ENCODE peak calls at places on chromosomes 11 and 22, in four cellular contexts. N is aorta, H is brain microvascular endothelial cell, L is HCT116. Q is an unnamed sample.

GRCh38 chr11:11396290-11397042 is 43.4 kb upstream of the CSNK2A3 start:
- DNase-seq in H (peak), L (no peak), N (no peak), Q (no peak)

GRCh38 chr11:70487763-70488162 is 89.4 kb downstream of the CTTN start:
- DNase-seq in L (no peak), H (no peak), N (no peak), Q (no peak)

GRCh38 chr11:73331138-73331916 is 23.3 kb downstream of the ARHGEF17 start:
- DNase-seq in L (no peak), N (no peak), H (peak), Q (no peak)

GRCh38 chr11:60498399-60498798 is 5.8 kb downstream of the MS4A12 start:
- DNase-seq in H (no peak), N (no peak), L (no peak), Q (no peak)

GRCh38 chr11:133533205-133533604 is 904 bp upstream of the OPCML start:
- DNase-seq in H (no peak), N (no peak), L (no peak), Q (no peak)

GRCh38 chr11:97965849-97966646 is 1054.7 kb upstream of the CNTN5 start:
- DNase-seq in L (no peak), H (peak), N (no peak), Q (no peak)

GRCh38 chr22:33401291-33401690 is 343.1 kb upstream of the SYN3 start:
- DNase-seq in L (no peak), N (no peak), H (peak), Q (no peak)

GRCh38 chr11:107856981-107857517 is 1.5 kb downstream of the SLC35F2 start:
- DNase-seq in N (no peak), L (peak), H (no peak), Q (no peak)

GRCh38 chr11:105489431-105489830 is 120.4 kb upstream of the GRIA4 start:
- DNase-seq in H (no peak), N (no peak), L (no peak), Q (no peak)

GRCh38 chr11:129279326-129280026 is 87.4 kb upstream of the ARHGAP32 start:
- DNase-seq in N (peak), L (peak), H (peak), Q (peak)

GRCh38 chr11:125892071-125892470 is 4.6 kb downstream of the HYLS1 start:
- DNase-seq in L (no peak), H (no peak), N (no peak), Q (no peak)

GRCh38 chr11:117223741-117224685 is 7.9 kb downstream of the PCSK7 start:
- DNase-seq in N (peak), L (no peak), H (no peak), Q (peak)

GRCh38 chr11:131580466-131580865 is 210.1 kb downstream of the NTM start:
- DNase-seq in H (no peak), L (no peak), N (no peak), Q (no peak)

GRCh38 chr11:64864473-64865285 is 13.7 kb downstream of the EHD1 start:
- DNase-seq in H (peak), N (peak), L (no peak), Q (peak)

GRCh38 chr11:103842795-103843194 is 193.6 kb upstream of the DDI1 start:
- DNase-seq in H (peak), N (no peak), L (no peak), Q (no peak)

GRCh38 chr22:48079505-48080295 is 1317.2 kb downstream of the TBC1D22A start:
- DNase-seq in L (no peak), H (no peak), N (no peak), Q (no peak)

GRCh38 chr11:62061356-62062222 is 62.2 kb upstream of the INCENP start:
- DNase-seq in L (no peak), N (no peak), H (no peak), Q (no peak)

GRCh38 chr22:31178859-31179258 is 18.9 kb downstream of the RNF185 start:
- DNase-seq in H (no peak), L (no peak), N (no peak), Q (no peak)

GRCh38 chr11:43943357-43943930 is 1.0 kb downstream of the C11orf96 start:
- DNase-seq in L (no peak), H (peak), N (peak), Q (no peak)

GRCh38 chr11:74546752-74547151 is 45.6 kb upstream of the POLD3 start:
- DNase-seq in H (no peak), L (no peak), N (no peak), Q (peak)

GRCh38 chr11:27795955-27796861 is 96.0 kb upstream of the BDNF start:
- DNase-seq in N (no peak), L (no peak), H (no peak), Q (no peak)

GRCh38 chr11:100855466-100856067 is 168.5 kb downstream of the ARHGAP42 start:
- DNase-seq in N (no peak), L (peak), H (no peak), Q (no peak)

GRCh38 chr11:65047581-65048422 is 6.8 kb downstream of the SAC3D1 start:
- DNase-seq in H (no peak), N (peak), L (no peak), Q (no peak)

GRCh38 chr11:110184974-110185597 is 91.9 kb downstream of the ZC3H12C start:
- DNase-seq in N (no peak), L (peak), H (peak), Q (no peak)

GRCh38 chr11:120511116-120511803 is at the start of gene GRIK4:
- DNase-seq in H (peak), N (peak), L (peak), Q (peak)

GRCh38 chr11:61963016-61963281 is 4.5 kb downstream of the FTH1 start:
- DNase-seq in L (no peak), H (no peak), N (peak), Q (no peak)

GRCh38 chr11:31199403-31199802 is 170.1 kb downstream of the DCDC1 start:
- DNase-seq in H (no peak), N (no peak), L (no peak), Q (no peak)

GRCh38 chr22:23891726-23892125 is 2.5 kb upstream of the MIF start:
- DNase-seq in L (no peak), H (no peak), N (peak), Q (no peak)

GRCh38 chr22:23893446-23893956 is 682 bp upstream of the MIF start:
- DNase-seq in N (no peak), L (no peak), H (no peak), Q (no peak)

GRCh38 chr22:23893957-23894709 is at the start of gene MIF:
- DNase-seq in H (peak), L (peak), N (peak), Q (peak)

GRCh38 chr22:23892130-23892529 is 2.1 kb upstream of the MIF start:
- DNase-seq in N (no peak), L (no peak), H (no peak), Q (no peak)

GRCh38 chr22:23892626-23893445 is 1.3 kb upstream of the MIF start:
- DNase-seq in H (no peak), N (peak), L (no peak), Q (no peak)
- H3K4me3 ChIP-seq in H (no peak), N (no peak), L (peak), Q (peak)

GRCh38 chr11:33065445-33066178 is 26.2 kb downstream of the TCP11L1 start:
- DNase-seq in N (peak), L (peak), H (peak), Q (peak)

GRCh38 chr11:33062137-33062536 is 22.8 kb downstream of the TCP11L1 start:
- DNase-seq in H (no peak), N (no peak), L (no peak), Q (no peak)

GRCh38 chr11:33064033-33064825 is 24.9 kb downstream of the TCP11L1 start:
- DNase-seq in N (no peak), H (no peak), L (no peak), Q (no peak)

GRCh38 chr11:33060271-33060670 is 20.9 kb downstream of the TCP11L1 start:
- DNase-seq in H (no peak), L (no peak), N (no peak), Q (no peak)

GRCh38 chr11:33063326-33063775 is 24.0 kb downstream of the TCP11L1 start:
- DNase-seq in N (no peak), H (peak), L (no peak), Q (no peak)
- H3K4me3 ChIP-seq in N (no peak), H (no peak), L (no peak), Q (no peak)

GRCh38 chr22:49567894-49568750 is 259.6 kb downstream of the BRD1 start:
- DNase-seq in N (no peak), H (no peak), L (no peak), Q (peak)

GRCh38 chr22:49566693-49567092 is 261.0 kb downstream of the BRD1 start:
- DNase-seq in N (no peak), L (no peak), H (no peak), Q (peak)

GRCh38 chr22:49569286-49570031 is 258.2 kb downstream of the BRD1 start:
- DNase-seq in L (no peak), H (no peak), N (peak), Q (no peak)

GRCh38 chr22:49570032-49570848 is 257.4 kb downstream of the BRD1 start:
- DNase-seq in H (no peak), L (no peak), N (peak), Q (no peak)

GRCh38 chr22:49568751-49569285 is 258.9 kb downstream of the BRD1 start:
- DNase-seq in L (no peak), N (peak), H (no peak), Q (no peak)
- H3K4me3 ChIP-seq in L (no peak), N (no peak), H (no peak), Q (no peak)

GRCh38 chr22:18028817-18029527 is 4.6 kb upstream of the MICAL3 start:
- DNase-seq in N (no peak), H (no peak), L (no peak), Q (no peak)
- H3K4me3 ChIP-seq in N (no peak), H (no peak), L (no peak), Q (no peak)

GRCh38 chr11:6746626-6747025 is 25.1 kb downstream of the OR2AG2 start:
- DNase-seq in L (no peak), H (no peak), N (no peak), Q (no peak)

GRCh38 chr11:6747097-6747662 is 24.6 kb downstream of the OR2AG2 start:
- DNase-seq in H (no peak), L (no peak), N (no peak), Q (no peak)

GRCh38 chr11:6745465-6746015 is 26.2 kb downstream of the OR2AG2 start:
- DNase-seq in H (no peak), N (no peak), L (no peak), Q (no peak)

GRCh38 chr11:6746086-6746618 is 25.6 kb downstream of the OR2AG2 start:
- DNase-seq in L (no peak), N (no peak), H (no peak), Q (no peak)

GRCh38 chr11:6745018-6745417 is 26.8 kb downstream of the OR2AG2 start:
- DNase-seq in H (no peak), L (no peak), N (no peak), Q (no peak)
- H3K4me3 ChIP-seq in H (no peak), L (no peak), N (no peak), Q (no peak)

GRCh38 chr22:39504071-39504470 is 2.0 kb downstream of the MIEF1 start:
- DNase-seq in L (no peak), N (peak), H (no peak), Q (no peak)
- H3K4me3 ChIP-seq in L (peak), N (no peak), H (no peak), Q (no peak)